ENCODE peak calls at places on chromosomes 7 and 10, in nine cellular contexts. P, N, A, Z, B, W, Q, K and E are unnamed samples.

GRCh38 chr10:97119058-97119832 is 66.5 kb downstream of the SLIT1 start:
- DNase-seq in P (peak; percentile 4), N (no peak), A (no peak), Z (no peak), B (peak; percentile 22), W (no peak), Q (no peak), K (no peak), E (no peak)

GRCh38 chr10:90504172-90504571 is 353.7 kb downstream of the HTR7 start:
- DNase-seq in P (peak; percentile 26), N (no peak), A (no peak), Z (no peak), B (no peak), W (no peak), Q (no peak), K (no peak), E (no peak)

GRCh38 chr7:150962743-150963399 is 15.2 kb downstream of the KCNH2 start:
- DNase-seq in P (peak; percentile 67), N (no peak), A (no peak), Z (peak; percentile 69), B (peak; percentile 76), W (peak; percentile 19), Q (peak; percentile 57), K (peak; percentile 61), E (peak; percentile 89)

GRCh38 chr7:132456418-132456817 is 119.9 kb downstream of the PLXNA4 start:
- DNase-seq in P (peak; percentile 70), N (no peak), A (no peak), Z (no peak), B (peak; percentile 96), W (no peak), Q (no peak), K (no peak), E (peak; percentile 82)

GRCh38 chr10:122302315-122302714 is 31.2 kb downstream of the BTBD16 start:
- DNase-seq in P (no peak), N (no peak), A (no peak), Z (no peak), B (no peak), W (no peak), Q (no peak), K (no peak), E (no peak)

GRCh38 chr10:130409346-130409745 is 273.2 kb downstream of the GLRX3 start:
- DNase-seq in P (no peak), N (no peak), A (no peak), Z (no peak), B (no peak), W (no peak), Q (no peak), K (no peak), E (no peak)

GRCh38 chr7:107469836-107470416 is at the start of gene GPR22:
- DNase-seq in P (no peak), N (no peak), A (no peak), Z (no peak), B (peak; percentile 9), W (no peak), Q (no peak), K (peak; percentile 10), E (peak; percentile 19)

GRCh38 chr7:3370068-3370704 is 69.1 kb downstream of the SDK1 start:
- DNase-seq in P (no peak), N (no peak), A (no peak), Z (no peak), B (no peak), W (no peak), Q (no peak), K (no peak), E (no peak)

GRCh38 chr10:60252688-60253087 is 137.0 kb downstream of the ANK3 start:
- DNase-seq in P (peak; percentile 8), N (no peak), A (no peak), Z (no peak), B (no peak), W (no peak), Q (no peak), K (no peak), E (no peak)